ENCODE peak calls at places on chromosomes 6 and 20, in seven cellular contexts. B, G, C, L, U, A and M are unnamed samples.

GRCh38 chr6:68760941-68761676 is 126.0 kb downstream of the ADGRB3 start:
- DNase-seq in B (no peak), L (no peak), A (no peak), C (no peak), U (no peak), G (no peak), M (no peak)

GRCh38 chr20:54189630-54190029 is 15.8 kb upstream of the CYP24A1 start:
- DNase-seq in L (no peak), U (no peak), A (no peak), C (no peak), G (no peak), B (no peak), M (no peak)

GRCh38 chr20:53645582-53645897 is 51.9 kb upstream of the ZNF217 start:
- DNase-seq in U (no peak), C (no peak), A (no peak), B (no peak), L (no peak), G (no peak), M (no peak)

GRCh38 chr6:143293526-143293925 is 157.0 kb downstream of the ADAT2 start:
- DNase-seq in B (no peak), A (no peak), C (no peak), U (no peak), L (no peak), G (no peak), M (no peak)

GRCh38 chr6:6538301-6538700 is 50.2 kb upstream of the LY86 start:
- DNase-seq in C (no peak), B (no peak), U (no peak), A (no peak), L (no peak), G (no peak), M (no peak)

GRCh38 chr6:150319924-150320323 is 48.9 kb upstream of the IYD start:
- DNase-seq in G (no peak), A (no peak), B (no peak), C (no peak), U (no peak), L (no peak), M (no peak)

GRCh38 chr6:23494367-23494766 is 631.6 kb upstream of the NRSN1 start:
- DNase-seq in A (no peak), B (no peak), C (no peak), U (no peak), L (no peak), G (no peak), M (no peak)

GRCh38 chr20:14414560-14414959 is 77.1 kb upstream of the FLRT3 start:
- DNase-seq in G (no peak), C (no peak), A (no peak), L (no peak), U (no peak), B (no peak), M (no peak)

GRCh38 chr20:32536861-32537656 is 48.1 kb downstream of the NOL4L start:
- DNase-seq in A (peak), G (no peak), L (no peak), U (peak), B (no peak), C (no peak), M (no peak)

GRCh38 chr6:41683460-41684310 is 45.4 kb downstream of the MDFI start:
- DNase-seq in L (no peak), C (peak), A (peak), B (no peak), G (peak), U (peak), M (peak)

GRCh38 chr6:145865595-145865994 is 51.0 kb upstream of the FBXO30 start:
- DNase-seq in L (no peak), B (no peak), A (no peak), C (no peak), G (no peak), U (no peak), M (no peak)

GRCh38 chr6:85865665-85866372 is 223.1 kb upstream of the SYNCRIP start:
- DNase-seq in U (no peak), G (peak), B (no peak), A (no peak), C (no peak), L (no peak), M (peak)

GRCh38 chr6:133953634-133954415 is 801 bp downstream of the TBPL1 start:
- DNase-seq in L (no peak), C (no peak), U (peak), B (no peak), A (no peak), G (no peak), M (no peak)

GRCh38 chr20:31815408-31816188 is 3.6 kb upstream of the MYLK2 start:
- DNase-seq in A (no peak), B (no peak), C (no peak), U (peak), G (no peak), L (no peak), M (no peak)

GRCh38 chr6:90787411-90787810 is 200.5 kb upstream of the MAP3K7 start:
- DNase-seq in U (no peak), G (no peak), B (no peak), A (no peak), L (no peak), C (no peak), M (no peak)

GRCh38 chr6:148967546-148967945 is 220.7 kb downstream of the UST start:
- DNase-seq in B (no peak), L (no peak), U (no peak), G (no peak), C (no peak), A (no peak), M (no peak)

GRCh38 chr20:47348539-47349142 is 7.9 kb downstream of the ZMYND8 start:
- DNase-seq in B (no peak), U (no peak), A (no peak), G (no peak), L (no peak), C (no peak), M (no peak)

GRCh38 chr6:151317206-151317994 is 74.0 kb downstream of the ZBTB2 start:
- DNase-seq in U (no peak), G (no peak), A (no peak), C (peak), L (no peak), B (no peak), M (peak)

GRCh38 chr20:63977392-63978276 is 1.8 kb downstream of the SAMD10 start:
- DNase-seq in C (no peak), A (peak), U (no peak), G (peak), B (no peak), L (no peak), M (peak)

GRCh38 chr6:129183681-129184216 is 300.8 kb downstream of the LAMA2 start:
- DNase-seq in U (no peak), B (no peak), G (no peak), C (no peak), L (no peak), A (no peak), M (peak)

GRCh38 chr20:37524859-37525708 is 2.6 kb downstream of the BLCAP start:
- DNase-seq in C (no peak), U (no peak), B (no peak), L (no peak), G (no peak), A (no peak), M (peak)

GRCh38 chr6:65819152-65819551 is 112.1 kb upstream of the EYS start:
- DNase-seq in U (no peak), L (no peak), B (no peak), G (no peak), A (no peak), C (peak), M (no peak)

GRCh38 chr6:155523821-155524238 is 68.2 kb upstream of the NOX3 start:
- DNase-seq in B (no peak), A (no peak), U (no peak), C (no peak), G (no peak), L (peak), M (no peak)

GRCh38 chr6:128538763-128539162 is 18.4 kb upstream of the PTPRK start:
- DNase-seq in U (no peak), G (no peak), A (no peak), C (no peak), B (no peak), L (no peak), M (peak)

GRCh38 chr20:62897666-62898065 is 28.6 kb downstream of the DIDO1 start:
- DNase-seq in G (no peak), C (no peak), U (no peak), B (no peak), A (no peak), L (no peak), M (no peak)

GRCh38 chr20:39706089-39706721 is 744.1 kb downstream of the DHX35 start:
- DNase-seq in B (no peak), A (no peak), L (no peak), U (peak), G (no peak), C (no peak), M (no peak)

GRCh38 chr20:49540696-49541435 is 27.1 kb downstream of the PTGIS start:
- DNase-seq in G (no peak), L (no peak), A (no peak), C (no peak), U (no peak), B (no peak), M (no peak)

GRCh38 chr20:12311102-12311865 is 393.6 kb downstream of the BTBD3 start:
- DNase-seq in G (no peak), U (no peak), C (no peak), L (no peak), A (no peak), B (no peak), M (no peak)

GRCh38 chr6:131754088-131754487 is 43.3 kb upstream of the CTAGE9 start:
- DNase-seq in A (no peak), C (no peak), L (no peak), G (no peak), U (no peak), B (no peak), M (peak)

GRCh38 chr6:145906144-145906543 is 58.0 kb downstream of the SHPRH start:
- DNase-seq in U (no peak), G (no peak), C (no peak), B (no peak), L (no peak), A (no peak), M (no peak)

GRCh38 chr6:2841264-2842138 is at the start of gene SERPINB1:
- DNase-seq in L (peak), C (peak), A (peak), G (peak), B (no peak), U (peak), M (peak)

GRCh38 chr20:64150756-64151633 is 13.3 kb upstream of the MYT1 start:
- DNase-seq in U (no peak), C (no peak), L (no peak), A (no peak), G (no peak), B (no peak), M (no peak)

GRCh38 chr6:45791181-45791580 is 224.5 kb downstream of the CLIC5 start:
- DNase-seq in C (no peak), G (no peak), U (no peak), A (no peak), B (no peak), L (no peak), M (peak)

GRCh38 chr6:162481938-162482337 is 245.6 kb downstream of the PRKN start:
- DNase-seq in A (no peak), G (no peak), L (no peak), C (no peak), B (no peak), U (peak), M (no peak)

GRCh38 chr6:147260091-147260490 is 55.9 kb downstream of the STXBP5 start:
- DNase-seq in U (no peak), C (no peak), L (no peak), G (no peak), A (no peak), B (no peak), M (no peak)

GRCh38 chr6:6856538-6857523 is 250.9 kb upstream of the RREB1 start:
- DNase-seq in A (no peak), U (peak), L (no peak), C (no peak), G (no peak), B (peak), M (peak)

GRCh38 chr6:17297261-17298080 is 16.3 kb downstream of the RBM24 start:
- DNase-seq in U (no peak), A (no peak), G (no peak), L (no peak), B (no peak), C (no peak), M (peak)

GRCh38 chr6:44498436-44498835 is 110.9 kb downstream of the CDC5L start:
- DNase-seq in L (no peak), U (no peak), C (no peak), G (no peak), B (no peak), A (no peak), M (no peak)

GRCh38 chr20:34532751-34533150 is 16.5 kb downstream of the DYNLRB1 start:
- DNase-seq in L (no peak), C (no peak), A (no peak), B (no peak), U (no peak), G (no peak), M (no peak)

GRCh38 chr20:46133886-46134654 is 16.0 kb downstream of the CD40 start:
- DNase-seq in A (no peak), G (no peak), C (no peak), U (no peak), B (no peak), L (no peak), M (no peak)

GRCh38 chr20:46134716-46135115 is 16.6 kb downstream of the CD40 start:
- DNase-seq in B (no peak), G (no peak), U (no peak), C (no peak), A (no peak), L (no peak), M (no peak)

GRCh38 chr20:46131396-46131795 is 13.3 kb downstream of the CD40 start:
- DNase-seq in G (no peak), L (no peak), A (no peak), C (no peak), U (no peak), B (no peak), M (peak)

GRCh38 chr20:46130534-46130933 is 12.4 kb downstream of the CD40 start:
- DNase-seq in U (no peak), G (no peak), C (no peak), L (no peak), A (no peak), B (peak), M (no peak)

DNA sequence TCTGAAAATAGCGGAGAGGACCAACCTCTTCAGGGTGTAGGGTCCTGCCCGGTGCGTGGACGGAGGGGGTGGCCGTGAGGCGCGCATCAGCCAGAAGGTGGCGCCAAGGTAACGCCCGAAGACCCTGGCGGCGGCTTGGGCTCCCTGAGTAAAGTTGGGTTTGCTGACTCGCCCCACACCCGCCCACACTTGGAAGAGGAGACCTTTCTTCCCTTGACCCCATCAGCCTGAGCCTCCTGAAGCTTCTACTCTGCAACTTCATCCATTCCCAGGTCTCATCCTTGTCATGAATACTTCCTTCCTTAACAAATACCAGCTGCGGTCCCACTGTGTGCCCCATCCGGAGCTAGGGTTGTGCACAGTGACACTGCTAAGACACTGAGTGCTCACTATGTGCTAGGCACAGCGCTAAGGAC is 14.6 kb downstream of the CD40 start:
- DNase-seq in C (peak), U (peak), B (no peak), A (peak), G (peak), L (no peak), M (peak)
- TF ChIP-seq RFX5 in C (no peak), U (no peak), B (no peak), A (no peak), G (no peak), L (no peak), M (no peak)

GRCh38 chr6:25138024-25138696 is 141.0 kb upstream of the CARMIL1 start:
- DNase-seq in L (no peak), U (peak), C (peak), G (no peak), A (no peak), B (peak), M (peak)

GRCh38 chr6:25136879-25137278 is 142.3 kb upstream of the CARMIL1 start:
- DNase-seq in C (no peak), L (no peak), B (no peak), A (no peak), G (no peak), U (no peak), M (no peak)

GRCh38 chr6:25142506-25142905 is 136.7 kb upstream of the CARMIL1 start:
- DNase-seq in L (no peak), C (no peak), U (no peak), G (no peak), B (no peak), A (no peak), M (no peak)

GRCh38 chr6:25137497-25137896 is 141.7 kb upstream of the CARMIL1 start:
- DNase-seq in B (no peak), A (no peak), U (no peak), G (no peak), C (no peak), L (no peak), M (no peak)

DNA sequence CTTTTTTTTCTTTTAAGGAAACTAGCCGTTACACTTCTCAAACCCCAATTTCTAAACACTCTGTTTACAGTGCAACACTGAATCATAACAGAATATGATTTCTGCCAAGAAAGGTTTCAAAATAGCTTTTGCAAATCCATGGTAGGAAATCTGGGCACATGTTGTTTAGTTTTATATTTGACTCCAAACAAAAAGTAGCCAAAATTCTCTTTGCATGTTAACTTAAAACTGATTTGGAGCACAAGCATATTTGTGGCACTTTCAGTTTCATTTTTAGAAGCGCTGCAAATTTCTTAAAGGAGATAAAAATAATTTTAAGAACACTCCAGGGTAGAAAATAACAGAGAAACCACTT is 140.5 kb upstream of the CARMIL1 start:
- DNase-seq in G (no peak), B (no peak), A (no peak), C (no peak), U (no peak), L (no peak), M (peak)
- TF ChIP-seq RFX5 in G (no peak), B (no peak), A (no peak), C (no peak), U (no peak), L (no peak), M (no peak)

GRCh38 chr6:152952866-152953509 is 29.9 kb downstream of the FBXO5 start:
- DNase-seq in A (no peak), G (peak), U (peak), B (no peak), C (peak), L (no peak), M (peak)

GRCh38 chr6:152950240-152950639 is 32.6 kb downstream of the FBXO5 start:
- DNase-seq in U (no peak), G (no peak), C (no peak), A (no peak), B (no peak), L (no peak), M (no peak)

GRCh38 chr6:152954443-152954842 is 28.4 kb downstream of the FBXO5 start:
- DNase-seq in A (peak), U (no peak), B (no peak), L (no peak), G (no peak), C (no peak), M (no peak)

GRCh38 chr6:152948150-152948768 is 34.6 kb downstream of the FBXO5 start:
- DNase-seq in U (peak), C (peak), G (peak), L (no peak), A (no peak), B (no peak), M (peak)

DNA sequence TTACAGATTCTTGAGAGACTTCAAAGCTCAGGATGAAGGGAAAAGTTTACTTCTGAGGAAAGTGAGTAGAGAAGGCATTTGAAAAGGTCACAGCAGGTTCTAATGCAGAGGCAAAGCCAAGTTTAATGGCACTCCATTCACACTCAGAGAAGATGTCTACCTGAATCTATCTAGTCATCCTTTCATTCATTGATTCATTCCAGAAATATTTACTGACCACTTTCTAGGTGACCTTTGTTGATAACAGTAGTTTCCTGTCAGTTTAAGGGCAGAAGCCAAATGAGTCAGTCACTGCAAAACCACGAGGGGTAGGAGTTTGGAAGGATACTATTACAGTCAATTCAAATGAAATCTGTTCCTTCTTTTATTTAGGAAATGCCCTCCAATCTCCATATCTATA is 30.8 kb downstream of the FBXO5 start:
- DNase-seq in U (no peak), A (no peak), G (peak), C (no peak), B (no peak), L (peak), M (peak)
- TF ChIP-seq RFX5 in U (no peak), A (no peak), G (no peak), C (no peak), B (no peak), L (no peak), M (no peak)

GRCh38 chr20:46296526-46297250 is 11.6 kb downstream of the CDH22 start:
- DNase-seq in B (no peak), U (no peak), G (no peak), L (no peak), C (no peak), A (no peak), M (no peak)
- TF ChIP-seq RFX5 in B (no peak), U (no peak), G (no peak), L (no peak), C (no peak), A (no peak), M (no peak)

DNA sequence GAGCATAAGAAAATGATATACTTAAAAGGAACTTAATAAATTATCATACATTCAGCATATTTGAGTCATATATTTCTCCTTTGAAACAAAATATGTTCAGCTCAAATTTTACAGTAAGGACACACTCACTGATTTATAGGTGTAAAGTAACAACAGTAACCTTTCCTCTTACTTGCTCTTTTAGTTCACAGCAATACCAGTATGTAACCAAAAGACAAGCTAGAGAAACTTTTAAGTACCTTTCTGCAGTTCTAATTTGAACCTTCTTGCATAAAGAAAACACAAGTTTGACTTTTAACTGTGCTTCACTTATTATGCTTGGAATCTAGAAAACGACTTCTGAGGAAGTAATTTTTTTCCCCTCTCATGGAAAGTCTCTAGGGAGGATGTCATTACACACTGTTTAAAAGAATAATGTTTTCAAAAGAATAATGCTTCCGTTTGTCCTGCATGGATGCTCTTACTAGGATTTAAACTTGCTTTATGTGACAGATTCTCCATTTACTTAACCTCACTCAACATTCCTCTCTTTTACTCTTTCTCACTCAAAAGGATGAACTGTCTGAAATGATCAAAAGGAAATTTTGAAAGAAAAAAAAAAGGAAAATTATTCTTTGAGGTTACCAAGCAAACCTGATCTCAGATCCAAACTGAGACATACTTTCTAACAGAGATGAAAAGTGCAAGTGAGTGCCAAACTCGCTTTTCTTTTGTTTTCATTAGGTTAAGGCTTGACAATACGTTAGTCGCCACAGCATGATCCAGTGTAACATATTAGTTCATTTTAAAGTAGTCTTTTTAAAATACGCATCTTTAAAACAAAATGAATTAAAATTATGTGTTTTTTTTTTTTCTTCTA is 22.4 kb upstream of the CALHM6 start:
- DNase-seq in L (no peak), G (no peak), A (no peak), C (no peak), U (no peak), B (no peak), M (no peak)
- TF ChIP-seq RFX5 in L (no peak), G (no peak), A (no peak), C (no peak), U (no peak), B (no peak), M (no peak)